ENCODE peak calls at places on chromosomes 4 and X, in ten cellular contexts. S is kidney; J is mucosa of descending colon; W is CD8-positive, alpha-beta T cell; R is GM12878; F is hepatocyte; Q is PC-3; G is left ventricle myocardium inferior; D is RWPE2; O is spleen. H is an unnamed sample. For H3K4me1, the result is how much of the 10 kb centered on the place peaks cover.

GRCh38 chr4:108244576-108244975 is 75.8 kb upstream of the LEF1 start:
- DNase-seq in S (no peak), J (no peak), W (no peak), R (no peak), F (no peak), Q (no peak), G (no peak), D (no peak), O (no peak), H (no peak)

GRCh38 chrX:87727615-87728014 is 210.0 kb downstream of the KLHL4 start:
- DNase-seq in S (no peak), J (no peak), W (no peak), R (no peak), F (no peak), Q (no peak), G (no peak), D (no peak), O (no peak), H (no peak)

GRCh38 chrX:65985922-65986588 is 53.8 kb downstream of the VSIG4 start:
- DNase-seq in S (no peak), J (no peak), W (peak), R (peak), F (peak), Q (peak), G (no peak), D (no peak), O (peak), H (peak)

GRCh38 chr4:128566688-128567087 is 242.8 kb upstream of the JADE1 start:
- DNase-seq in S (no peak), J (no peak), W (no peak), R (no peak), F (no peak), Q (peak), G (no peak), D (no peak), O (no peak), H (no peak)

GRCh38 chr4:15533817-15534216 is 64.1 kb downstream of the CC2D2A start:
- DNase-seq in S (no peak), J (no peak), W (no peak), R (no peak), F (no peak), Q (no peak), G (no peak), D (no peak), O (no peak), H (no peak)

GRCh38 chr4:3445829-3446545 is 4.2 kb downstream of the HGFAC start:
- DNase-seq in S (peak), J (peak), W (no peak), R (no peak), F (no peak), Q (no peak), G (no peak), D (no peak), O (no peak), H (no peak)

GRCh38 chr4:73593631-73594241 is 26.5 kb downstream of the RASSF6 start:
- DNase-seq in S (no peak), J (no peak), W (no peak), R (no peak), F (peak), Q (peak), G (no peak), D (no peak), O (no peak), H (no peak)

GRCh38 chr4:123528501-123529277 is 132.1 kb downstream of the SPRY1 start:
- DNase-seq in S (no peak), J (no peak), W (no peak), R (no peak), F (no peak), Q (no peak), G (no peak), D (no peak), O (no peak), H (peak)

GRCh38 chr4:40630335-40631021 is 814 bp upstream of the RBM47 start:
- DNase-seq in S (peak), J (peak), W (no peak), R (peak), F (peak), Q (peak), G (peak), D (peak), O (peak), H (no peak)

GRCh38 chr4:121674696-121675095 is 22.1 kb downstream of the ANXA5 start:
- DNase-seq in S (no peak), J (no peak), W (no peak), R (no peak), F (no peak), Q (no peak), G (no peak), D (no peak), O (no peak), H (no peak)

GRCh38 chr4:186144180-186144579 is 39.7 kb downstream of the FAM149A start:
- DNase-seq in S (no peak), J (no peak), W (no peak), R (no peak), F (peak), Q (peak), G (peak), D (no peak), O (no peak), H (peak)

GRCh38 chrX:9091253-9091652 is 57.3 kb upstream of the FAM9B start:
- DNase-seq in S (no peak), J (no peak), W (no peak), R (no peak), F (no peak), Q (no peak), G (no peak), D (no peak), O (no peak), H (no peak)

GRCh38 chrX:106404512-106404911 is 207.3 kb upstream of the RADX start:
- DNase-seq in S (no peak), J (no peak), W (no peak), R (no peak), F (peak), Q (peak), G (no peak), D (no peak), O (no peak), H (peak)

GRCh38 chr4:89438102-89438831 is 130.7 kb upstream of the GPRIN3 start:
- DNase-seq in S (no peak), J (no peak), W (peak), R (peak), F (peak), Q (peak), G (no peak), D (no peak), O (peak), H (peak)

GRCh38 chr4:78482281-78482680 is 69.3 kb upstream of the ANXA3 start:
- DNase-seq in S (no peak), J (no peak), W (no peak), R (no peak), F (no peak), Q (no peak), G (no peak), D (no peak), O (no peak), H (no peak)

GRCh38 chrX:39898147-39898546 is 199.6 kb downstream of the BCOR start:
- DNase-seq in S (no peak), J (no peak), W (no peak), R (no peak), F (no peak), Q (peak), G (no peak), D (no peak), O (no peak), H (no peak)

GRCh38 chrX:56343664-56344063 is 111.5 kb downstream of the KLF8 start:
- DNase-seq in S (no peak), J (no peak), W (no peak), R (no peak), F (no peak), Q (no peak), G (no peak), D (no peak), O (no peak), H (no peak)

GRCh38 chr4:39576268-39576667 is 49.0 kb upstream of the UGDH start:
- DNase-seq in S (no peak), J (no peak), W (no peak), R (no peak), F (no peak), Q (no peak), G (no peak), D (no peak), O (no peak), H (no peak)

GRCh38 chr4:4851906-4852305 is 7.6 kb upstream of the MSX1 start:
- DNase-seq in S (no peak), J (no peak), W (no peak), R (no peak), F (no peak), Q (no peak), G (no peak), D (peak), O (peak), H (no peak)

GRCh38 chr4:123631699-123632098 is 235.1 kb downstream of the SPRY1 start:
- DNase-seq in S (no peak), J (no peak), W (no peak), R (no peak), F (no peak), Q (peak), G (no peak), D (no peak), O (no peak), H (peak)

GRCh38 chrX:31366076-31366475 is 294.2 kb upstream of the FTHL17 start:
- DNase-seq in S (no peak), J (no peak), W (no peak), R (no peak), F (no peak), Q (no peak), G (no peak), D (no peak), O (no peak), H (no peak)

GRCh38 chr4:93243262-93243661 is 585.3 kb upstream of the ATOH1 start:
- DNase-seq in S (no peak), J (no peak), W (no peak), R (no peak), F (no peak), Q (no peak), G (no peak), D (no peak), O (no peak), H (no peak)

GRCh38 chrX:1452497-1453389 is at the start of gene ASMTL:
- DNase-seq in S (peak), J (peak), W (peak), R (peak), F (peak), Q (peak), G (peak), D (peak), O (peak), H (peak)

GRCh38 chrX:135060697-135061096 is 8.8 kb upstream of the RTL8A start:
- DNase-seq in S (no peak), J (no peak), W (no peak), R (no peak), F (no peak), Q (no peak), G (no peak), D (no peak), O (no peak), H (no peak)

GRCh38 chr4:122652379-122652778 is 31.5 kb upstream of the IL21 start:
- DNase-seq in S (no peak), J (no peak), W (peak), R (no peak), F (peak), Q (peak), G (no peak), D (no peak), O (no peak), H (peak)

GRCh38 chr4:186760576-186760975 is 36.9 kb upstream of the FAT1 start:
- DNase-seq in S (no peak), J (no peak), W (no peak), R (no peak), F (no peak), Q (peak), G (no peak), D (no peak), O (no peak), H (peak)

GRCh38 chr4:169226565-169226964 is 44.2 kb downstream of the SH3RF1 start:
- DNase-seq in S (no peak), J (no peak), W (no peak), R (no peak), F (no peak), Q (no peak), G (no peak), D (no peak), O (no peak), H (no peak)

GRCh38 chrX:10104958-10105658 is 51.7 kb upstream of the CLCN4 start:
- DNase-seq in S (no peak), J (no peak), W (no peak), R (no peak), F (no peak), Q (no peak), G (no peak), D (no peak), O (no peak), H (no peak)
- H3K4me1 ChIP-seq in S (under half), J (under half), W (half or more), R (under half), F (under half), Q (under half), G (half or more), D (under half), O (half or more), H (under half)

GRCh38 chr4:17500574-17500973 is 11.3 kb downstream of the QDPR start:
- DNase-seq in S (no peak), J (no peak), W (no peak), R (no peak), F (no peak), Q (no peak), G (no peak), D (no peak), O (no peak), H (no peak)
- TF ChIP-seq CTCF in S (no peak), J (no peak), W (no peak), R (no peak), F (no peak), Q (no peak), G (no peak), D (no peak), O (no peak), H (no peak)

GRCh38 chrX:140467211-140467610 is 37.7 kb downstream of the SOX3 start:
- DNase-seq in S (no peak), J (no peak), W (no peak), R (no peak), F (no peak), Q (no peak), G (no peak), D (no peak), O (no peak), H (no peak)
- H3K4me1 ChIP-seq in S (under half), J (under half), W (under half), R (under half), F (under half), Q (under half), G (under half), D (under half), O (under half), H (under half)

GRCh38 chr4:24102621-24103020 is 212.8 kb upstream of the PPARGC1A start:
- DNase-seq in S (no peak), J (no peak), W (no peak), R (no peak), F (no peak), Q (no peak), G (no peak), D (no peak), O (no peak), H (no peak)

GRCh38 chr4:24103434-24104168 is 213.8 kb upstream of the PPARGC1A start:
- DNase-seq in S (no peak), J (no peak), W (no peak), R (no peak), F (no peak), Q (no peak), G (no peak), D (no peak), O (no peak), H (no peak)

GRCh38 chr4:24104173-24104572 is 214.3 kb upstream of the PPARGC1A start:
- DNase-seq in S (no peak), J (no peak), W (no peak), R (no peak), F (no peak), Q (no peak), G (no peak), D (no peak), O (no peak), H (no peak)

GRCh38 chr4:24105183-24106039 is 215.6 kb upstream of the PPARGC1A start:
- DNase-seq in S (no peak), J (no peak), W (no peak), R (no peak), F (peak), Q (peak), G (no peak), D (no peak), O (no peak), H (peak)
- TF ChIP-seq CTCF in S (no peak), J (no peak), W (no peak), R (no peak), F (no peak), Q (no peak), G (no peak), D (no peak), O (no peak), H (no peak)

DNA sequence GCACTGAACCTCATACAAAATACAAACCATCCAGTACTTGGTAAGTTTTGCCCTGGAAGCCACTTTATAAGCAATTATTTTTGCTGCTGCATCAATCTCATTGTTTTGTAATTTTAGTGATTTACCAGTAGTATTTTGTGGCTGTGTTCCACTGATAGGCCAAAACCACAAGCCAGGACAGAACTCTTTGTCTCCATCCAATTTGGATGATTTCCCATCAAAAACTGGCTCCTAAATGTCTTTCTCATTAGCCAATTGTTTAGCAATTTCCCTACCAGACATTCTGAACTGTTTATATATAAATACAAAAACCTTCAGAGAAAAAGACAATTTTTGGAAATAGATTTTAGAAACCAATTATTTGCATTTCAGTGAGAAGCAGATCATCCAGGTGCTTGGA is 4.4 kb downstream of the GSPT2 start:
- DNase-seq in S (no peak), J (no peak), W (no peak), R (no peak), F (no peak), Q (no peak), G (no peak), D (no peak), O (no peak), H (no peak)
- H3K4me1 ChIP-seq in S (under half), J (under half), W (under half), R (under half), F (under half), Q (under half), G (under half), D (under half), O (under half), H (under half)

GRCh38 chr4:48557478-48557877 is 67.4 kb downstream of the ZAR1 start:
- DNase-seq in S (no peak), J (no peak), W (no peak), R (no peak), F (no peak), Q (peak), G (no peak), D (no peak), O (no peak), H (no peak)
- TF ChIP-seq CTCF in S (no peak), J (no peak), W (no peak), R (peak), F (peak), Q (peak), G (peak), D (peak), O (no peak), H (peak)

DNA sequence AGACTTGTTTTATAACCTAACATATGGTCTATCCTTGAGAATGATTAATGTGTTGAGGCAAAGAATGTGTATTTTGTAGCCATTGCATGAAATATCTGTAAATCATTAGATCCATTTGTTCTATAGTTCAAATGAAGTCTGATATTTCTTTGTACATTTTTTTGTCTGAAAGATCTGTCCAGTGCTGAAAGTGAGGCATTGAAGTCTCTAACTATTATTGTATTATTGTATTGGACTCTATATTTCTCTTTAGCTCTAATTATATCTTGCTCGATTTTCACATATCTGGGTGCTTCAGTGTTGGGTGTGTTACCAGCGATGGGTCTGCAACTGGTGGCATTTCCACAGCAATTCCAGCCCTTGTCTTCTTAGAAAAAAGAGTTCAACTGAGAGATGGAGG is 76.0 kb downstream of the PBDC1 start:
- DNase-seq in S (no peak), J (no peak), W (no peak), R (no peak), F (no peak), Q (no peak), G (no peak), D (no peak), O (no peak), H (no peak)
- H3K4me1 ChIP-seq in S (under half), J (under half), W (under half), R (under half), F (under half), Q (under half), G (under half), D (under half), O (under half), H (under half)

GRCh38 chr4:159291176-159291575 is 188.3 kb downstream of the RAPGEF2 start:
- DNase-seq in S (no peak), J (no peak), W (no peak), R (no peak), F (no peak), Q (no peak), G (no peak), D (no peak), O (no peak), H (no peak)

GRCh38 chr4:159296061-159296460 is 193.2 kb downstream of the RAPGEF2 start:
- DNase-seq in S (no peak), J (no peak), W (no peak), R (no peak), F (no peak), Q (peak), G (no peak), D (no peak), O (no peak), H (peak)

GRCh38 chr4:159289682-159290081 is 186.8 kb downstream of the RAPGEF2 start:
- DNase-seq in S (no peak), J (no peak), W (no peak), R (no peak), F (no peak), Q (no peak), G (no peak), D (no peak), O (no peak), H (no peak)

GRCh38 chr4:159290321-159291030 is 187.6 kb downstream of the RAPGEF2 start:
- DNase-seq in S (no peak), J (no peak), W (no peak), R (no peak), F (no peak), Q (peak), G (no peak), D (no peak), O (no peak), H (peak)

DNA sequence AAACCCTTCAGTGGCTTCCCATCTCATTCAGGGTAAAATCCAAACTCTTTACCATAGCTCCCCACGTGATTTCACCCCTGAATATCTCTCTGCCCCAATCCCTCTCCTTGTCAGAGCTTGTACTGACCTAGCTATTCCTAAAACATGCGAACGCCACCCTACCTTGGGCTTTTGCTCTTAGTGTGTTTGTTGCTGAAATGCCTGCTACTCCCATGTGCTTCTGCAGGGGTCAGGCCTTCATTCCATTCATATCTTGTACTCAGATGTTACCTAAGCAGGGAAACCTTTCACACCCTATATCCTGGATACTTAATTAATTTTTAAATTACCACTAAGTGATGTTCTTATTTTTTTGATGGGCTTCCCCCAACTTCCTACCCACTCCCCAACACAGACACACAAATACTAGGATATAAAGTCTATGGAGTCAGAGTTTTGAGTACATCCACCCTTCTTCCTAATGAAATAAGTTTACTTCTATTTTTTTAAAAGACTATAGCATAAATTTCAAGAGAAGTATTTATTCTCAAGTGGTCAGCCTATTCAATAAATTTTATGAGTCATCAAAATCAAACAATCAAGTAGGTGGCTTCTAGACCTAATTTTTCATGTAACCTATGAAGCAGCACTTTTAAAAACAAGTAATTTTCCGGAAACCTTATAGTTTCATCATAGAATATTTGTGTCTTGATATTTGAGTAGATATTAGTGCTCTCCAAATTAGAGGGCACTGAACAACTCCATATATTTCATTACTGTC is 189.4 kb downstream of the RAPGEF2 start:
- DNase-seq in S (no peak), J (no peak), W (no peak), R (no peak), F (no peak), Q (peak), G (no peak), D (no peak), O (no peak), H (no peak)
- TF ChIP-seq CTCF in S (no peak), J (no peak), W (no peak), R (no peak), F (peak), Q (no peak), G (no peak), D (peak), O (no peak), H (peak)